ENCODE peak calls at places on chromosomes 13 and 19, in six cellular contexts. One of them, this sample, is unnamed.
A peak's percentile ranks its signal among the peaks of the same experiment; 100 is the strongest.

GRCh38 chr13:45718063-45718462 is 15.9 kb downstream of the CBY2 start:
- DNase-seq in breast epithelium: no peak
- DNase-seq in MM.1S: peak; percentile 35
- DNase-seq in OCI-LY7: peak; percentile 7
- DNase-seq in adrenal gland: no peak
- DNase-seq in H9: peak; percentile 41
- DNase-seq in this sample: no peak

GRCh38 chr19:48302600-48302959 is 22.8 kb upstream of the EMP3 start:
- DNase-seq in breast epithelium: no peak
- DNase-seq in H9: no peak
- DNase-seq in MM.1S: no peak
- DNase-seq in OCI-LY7: no peak
- DNase-seq in adrenal gland: no peak
- DNase-seq in this sample: no peak

GRCh38 chr19:44927746-44928145 is 13.3 kb downstream of the APOC1 start:
- DNase-seq in breast epithelium: no peak
- DNase-seq in adrenal gland: no peak
- DNase-seq in MM.1S: no peak
- DNase-seq in OCI-LY7: no peak
- DNase-seq in H9: no peak
- DNase-seq in this sample: no peak

GRCh38 chr19:38049105-38049649 is 142.2 kb downstream of the SIPA1L3 start:
- DNase-seq in adrenal gland: no peak
- DNase-seq in OCI-LY7: peak; percentile 79
- DNase-seq in breast epithelium: no peak
- DNase-seq in MM.1S: peak; percentile 88
- DNase-seq in H9: no peak
- DNase-seq in this sample: no peak

GRCh38 chr19:40585677-40586422 is 9.2 kb downstream of the SHKBP1 start:
- DNase-seq in H9: no peak
- DNase-seq in breast epithelium: no peak
- DNase-seq in OCI-LY7: no peak
- DNase-seq in MM.1S: no peak
- DNase-seq in adrenal gland: no peak
- DNase-seq in this sample: no peak

GRCh38 chr13:45040626-45041025 is 51.3 kb downstream of the GPALPP1 start:
- DNase-seq in MM.1S: no peak
- DNase-seq in H9: no peak
- DNase-seq in breast epithelium: no peak
- DNase-seq in adrenal gland: no peak
- DNase-seq in OCI-LY7: no peak
- DNase-seq in this sample: no peak

GRCh38 chr19:47230122-47230920 is 678 bp downstream of the BBC3 start:
- DNase-seq in MM.1S: peak; percentile 68
- DNase-seq in adrenal gland: peak; percentile 66
- DNase-seq in OCI-LY7: peak; percentile 76
- DNase-seq in H9: peak; percentile 73
- DNase-seq in breast epithelium: no peak
- DNase-seq in this sample: peak; percentile 72

GRCh38 chr13:110666255-110666533 is 39.7 kb downstream of the CARS2 start:
- DNase-seq in breast epithelium: no peak
- DNase-seq in adrenal gland: no peak
- DNase-seq in MM.1S: no peak
- DNase-seq in OCI-LY7: no peak
- DNase-seq in H9: no peak
- DNase-seq in this sample: no peak

GRCh38 chr19:3450796-3451411 is 29.4 kb downstream of the SMIM24 start:
- DNase-seq in H9: no peak
- DNase-seq in MM.1S: peak; percentile 30
- DNase-seq in breast epithelium: no peak
- DNase-seq in adrenal gland: peak; percentile 96
- DNase-seq in OCI-LY7: no peak
- DNase-seq in this sample: peak; percentile 82

GRCh38 chr13:114067381-114067885 is 65.0 kb downstream of the RASA3 start:
- DNase-seq in MM.1S: peak; percentile 95
- DNase-seq in adrenal gland: no peak
- DNase-seq in H9: no peak
- DNase-seq in OCI-LY7: peak; percentile 22
- DNase-seq in breast epithelium: no peak
- DNase-seq in this sample: no peak

GRCh38 chr13:29730253-29730652 is 120.2 kb downstream of the UBL3 start:
- DNase-seq in adrenal gland: no peak
- DNase-seq in H9: no peak
- DNase-seq in MM.1S: no peak
- DNase-seq in OCI-LY7: no peak
- DNase-seq in breast epithelium: no peak
- DNase-seq in this sample: no peak

DNA sequence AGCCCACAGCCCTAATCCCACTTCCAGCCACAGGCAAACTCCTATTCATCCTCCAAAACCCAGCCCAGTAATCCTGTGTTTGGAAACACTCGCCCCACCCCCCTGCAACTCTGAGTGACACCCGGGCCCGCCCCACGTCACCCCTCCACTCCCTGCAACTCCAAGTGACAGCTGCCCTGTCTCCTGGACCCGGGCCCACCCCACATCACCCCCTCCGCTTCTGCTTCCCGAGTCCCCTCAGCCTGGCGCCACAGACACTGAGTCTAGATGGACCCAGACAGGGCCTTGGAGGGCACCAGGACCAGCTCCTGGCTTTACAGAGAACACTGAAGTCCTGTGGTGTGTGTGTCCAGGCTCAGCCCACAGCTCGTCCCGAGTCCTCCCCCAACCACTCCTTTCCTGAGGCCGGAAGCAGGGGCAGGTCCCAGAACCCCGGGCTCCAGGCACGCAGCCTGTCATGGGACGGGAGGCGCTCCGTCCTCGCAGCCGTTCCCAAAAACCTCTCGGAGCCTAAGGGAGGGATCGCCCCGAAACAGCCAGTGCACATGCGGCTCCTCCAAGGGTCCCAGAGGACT is 7.7 kb downstream of the REXO1 start:
- DNase-seq in H9: no peak
- DNase-seq in breast epithelium: no peak
- DNase-seq in OCI-LY7: no peak
- DNase-seq in adrenal gland: no peak
- DNase-seq in MM.1S: no peak
- DNase-seq in this sample: no peak
- H3K4me1 ChIP-seq in H9: no peaks in the 10 kb centered on the region
- H3K4me1 ChIP-seq in breast epithelium: peaks cover 29% of the 10 kb centered on the region
- H3K4me1 ChIP-seq in OCI-LY7: peaks cover 3% of the 10 kb centered on the region
- H3K4me1 ChIP-seq in adrenal gland: peaks cover 71% of the 10 kb centered on the region
- H3K4me1 ChIP-seq in MM.1S: no peaks in the 10 kb centered on the region
- H3K4me1 ChIP-seq in this sample: no peaks in the 10 kb centered on the region

DNA sequence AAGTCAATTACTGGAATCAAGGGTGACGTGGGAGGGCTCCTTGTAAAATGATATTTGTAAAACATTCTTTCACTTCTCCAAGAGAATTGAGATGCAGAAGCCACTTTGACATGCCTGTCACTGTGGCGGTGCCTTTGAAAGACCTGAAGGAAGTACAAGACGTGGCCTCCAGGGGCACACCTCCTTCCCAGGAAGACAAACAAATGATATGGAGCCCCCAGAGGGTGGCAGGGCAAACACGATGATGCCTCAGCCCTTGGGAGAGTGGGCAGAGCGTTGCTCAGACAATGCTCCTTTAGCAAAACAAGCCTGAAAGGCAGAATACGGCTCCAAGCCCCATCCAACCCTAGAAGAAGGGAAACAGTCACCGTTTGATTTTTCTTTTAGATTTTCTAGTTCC is 9.3 kb upstream of the ATP12A start:
- DNase-seq in adrenal gland: no peak
- DNase-seq in OCI-LY7: peak; percentile 73
- DNase-seq in H9: peak; percentile 78
- DNase-seq in breast epithelium: no peak
- DNase-seq in MM.1S: no peak
- DNase-seq in this sample: no peak
- TF ChIP-seq CTCF in adrenal gland: no peak
- TF ChIP-seq CTCF in OCI-LY7: no peak
- TF ChIP-seq CTCF in H9: peak; percentile 63
- TF ChIP-seq CTCF in breast epithelium: no peak
- TF ChIP-seq CTCF in MM.1S: no peak
- TF ChIP-seq CTCF in this sample: no peak

DNA sequence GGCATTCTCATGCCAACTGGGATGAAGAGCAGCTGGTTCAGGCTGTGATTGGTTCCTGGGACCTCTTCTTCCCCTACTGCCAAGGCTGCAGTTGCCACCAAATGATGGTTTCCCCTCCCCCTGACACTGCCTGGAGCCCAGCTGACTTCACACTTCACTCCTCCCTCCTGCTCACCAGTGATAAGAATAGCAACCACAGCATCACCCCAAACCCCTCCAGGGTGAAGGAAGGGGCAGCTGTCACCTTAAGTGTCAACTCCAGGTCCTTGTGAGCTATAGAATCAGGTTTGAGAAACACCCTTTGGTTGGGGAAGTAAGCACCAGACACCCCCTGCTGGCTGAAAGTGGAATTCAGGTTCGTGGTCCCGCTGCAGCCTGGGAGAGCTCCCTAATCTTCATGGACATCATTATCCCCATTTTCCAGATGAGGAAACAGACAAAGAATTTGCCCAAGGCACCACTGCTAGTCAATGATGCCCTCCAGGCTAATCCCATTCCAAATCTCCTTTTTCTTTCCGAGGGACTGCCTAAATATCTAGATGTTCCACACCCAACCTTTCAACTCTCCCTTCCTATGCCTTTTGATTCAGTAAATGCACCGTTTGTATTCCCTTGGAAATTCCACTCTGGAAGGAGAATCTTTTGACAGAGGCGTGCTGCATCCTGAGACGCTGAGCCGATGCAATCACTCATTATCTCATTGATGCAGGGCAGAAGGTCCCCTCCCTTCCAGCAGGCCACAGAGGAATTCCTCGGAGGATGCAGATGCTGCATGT is 50.5 kb upstream of the UQCRFS1 start:
- DNase-seq in breast epithelium: no peak
- DNase-seq in OCI-LY7: peak; percentile 53
- DNase-seq in MM.1S: peak; percentile 53
- DNase-seq in adrenal gland: peak; percentile 50
- DNase-seq in H9: peak; percentile 68
- DNase-seq in this sample: peak; percentile 41
- H3K27ac ChIP-seq in breast epithelium: no peak overlapping the region
- H3K27ac ChIP-seq in OCI-LY7: no peak overlapping the region
- H3K27ac ChIP-seq in MM.1S: no peak overlapping the region
- H3K27ac ChIP-seq in adrenal gland: no peak overlapping the region
- H3K27ac ChIP-seq in H9: no peak overlapping the region
- H3K27ac ChIP-seq in this sample: no peak overlapping the region

GRCh38 chr13:99415851-99416331 is 85.4 kb upstream of the TM9SF2 start:
- DNase-seq in H9: no peak
- DNase-seq in MM.1S: no peak
- DNase-seq in OCI-LY7: no peak
- DNase-seq in adrenal gland: peak; percentile 33
- DNase-seq in breast epithelium: peak; percentile 41
- DNase-seq in this sample: no peak
- H3K4me1 ChIP-seq in H9: peaks cover 1% of the 10 kb centered on the region
- H3K4me1 ChIP-seq in MM.1S: peaks cover 12% of the 10 kb centered on the region
- H3K4me1 ChIP-seq in OCI-LY7: peaks cover 16% of the 10 kb centered on the region
- H3K4me1 ChIP-seq in adrenal gland: peaks cover 8% of the 10 kb centered on the region
- H3K4me1 ChIP-seq in breast epithelium: no peaks in the 10 kb centered on the region
- H3K4me1 ChIP-seq in this sample: no peaks in the 10 kb centered on the region

GRCh38 chr13:26708007-26708297 is 52.6 kb downstream of the GPR12 start:
- DNase-seq in OCI-LY7: no peak
- DNase-seq in adrenal gland: no peak
- DNase-seq in MM.1S: no peak
- DNase-seq in breast epithelium: no peak
- DNase-seq in H9: no peak
- DNase-seq in this sample: no peak
- TF ChIP-seq CTCF in OCI-LY7: peak; percentile 22
- TF ChIP-seq CTCF in adrenal gland: no peak
- TF ChIP-seq CTCF in MM.1S: no peak
- TF ChIP-seq CTCF in breast epithelium: no peak
- TF ChIP-seq CTCF in H9: no peak
- TF ChIP-seq CTCF in this sample: no peak

DNA sequence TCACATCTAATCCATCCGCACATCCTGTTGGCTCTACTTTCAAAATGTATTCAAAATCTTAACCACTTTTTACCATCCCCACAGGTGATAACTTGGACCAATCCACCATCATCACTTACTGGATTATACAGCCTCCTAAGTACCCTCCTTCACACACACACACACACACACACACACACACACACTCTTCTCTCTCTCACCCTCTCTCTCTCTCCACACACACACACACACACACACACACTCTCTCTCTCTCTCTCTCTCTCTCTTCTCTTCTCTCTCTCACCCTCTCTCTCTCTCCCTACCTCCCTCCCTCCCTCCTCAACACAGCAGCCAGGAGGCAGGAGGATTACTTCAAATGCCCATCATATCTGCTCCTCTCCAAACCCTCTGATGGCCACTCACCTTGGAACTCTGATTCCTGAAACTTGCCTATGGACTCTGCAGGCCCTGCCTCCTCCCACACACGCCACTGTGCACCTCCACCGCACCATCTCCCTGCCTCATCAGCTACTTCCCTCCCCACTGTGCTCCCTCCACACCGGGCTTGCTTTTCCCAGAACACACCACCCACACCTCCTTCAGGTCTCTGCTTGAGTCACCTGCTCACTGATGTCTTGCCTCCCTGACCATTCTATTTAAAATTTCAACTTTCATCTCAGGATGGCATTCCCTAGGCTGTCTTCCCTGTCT is 39.7 kb downstream of the RCBTB2 start:
- DNase-seq in OCI-LY7: peak; percentile 35
- DNase-seq in MM.1S: no peak
- DNase-seq in breast epithelium: no peak
- DNase-seq in H9: no peak
- DNase-seq in adrenal gland: no peak
- DNase-seq in this sample: no peak
- H3K27ac ChIP-seq in OCI-LY7: peak overlapping the region; percentile 68
- H3K27ac ChIP-seq in MM.1S: peak overlapping the region; percentile 63
- H3K27ac ChIP-seq in breast epithelium: peak overlapping the region; percentile 86
- H3K27ac ChIP-seq in H9: no peak overlapping the region
- H3K27ac ChIP-seq in adrenal gland: peak overlapping the region; percentile 80
- H3K27ac ChIP-seq in this sample: peak overlapping the region; percentile 91